ENCODE peak calls at places on chromosomes 16 and 17, in eight cellular contexts. E, X, J, S, T, N, C and V are unnamed samples.

GRCh38 chr16:60684002-60684401 is 1352.2 kb downstream of the CDH8 start:
- DNase-seq in N (peak; percentile 78), E (no peak), T (no peak), X (no peak), C (no peak), J (no peak), S (no peak), V (no peak)

GRCh38 chr16:87701505-87701921 is 64.3 kb downstream of the KLHDC4 start:
- DNase-seq in T (no peak), N (no peak), X (no peak), C (no peak), S (no peak), E (no peak), J (no peak), V (no peak)

GRCh38 chr17:6753006-6753445 is 2.8 kb upstream of the XAF1 start:
- DNase-seq in T (peak; percentile 57), N (no peak), C (no peak), X (peak; percentile 60), E (peak; percentile 66), J (peak; percentile 69), S (peak; percentile 44), V (peak; percentile 11)

GRCh38 chr17:66965801-66966528 is 1.5 kb downstream of the CACNG4 start:
- DNase-seq in E (no peak), N (peak; percentile 21), X (peak; percentile 28), J (no peak), T (peak; percentile 65), C (no peak), S (peak; percentile 29), V (peak; percentile 29)

GRCh38 chr17:56934280-56934679 is 20.4 kb upstream of the TRIM25 start:
- DNase-seq in N (peak; percentile 73), T (no peak), J (no peak), X (no peak), S (no peak), C (no peak), E (peak; percentile 85), V (no peak)

GRCh38 chr16:80611171-80611929 is 70.6 kb downstream of the DYNLRB2 start:
- DNase-seq in N (no peak), E (no peak), T (no peak), S (no peak), C (no peak), J (no peak), X (no peak), V (no peak)

GRCh38 chr16:69927056-69927757 is 23.9 kb upstream of the CLEC18A start:
- DNase-seq in S (no peak), X (no peak), C (no peak), N (no peak), T (no peak), E (no peak), J (peak; percentile 74), V (peak; percentile 32)

GRCh38 chr16:25110392-25110947 is 1.1 kb upstream of the LCMT1 start:
- DNase-seq in C (peak; percentile 42), S (no peak), T (no peak), X (no peak), J (peak; percentile 9), N (no peak), E (no peak), V (no peak)

GRCh38 chr17:45061606-45062205 is 589 bp downstream of the NMT1 start:
- DNase-seq in E (no peak), N (no peak), T (no peak), J (no peak), S (no peak), C (no peak), X (no peak), V (no peak)

GRCh38 chr17:17313350-17313991 is 10.3 kb downstream of the NT5M start:
- DNase-seq in C (peak; percentile 65), N (peak; percentile 68), J (no peak), X (peak; percentile 70), E (peak; percentile 45), T (peak; percentile 50), S (peak; percentile 60), V (peak; percentile 77)

GRCh38 chr16:56298948-56299602 is 107.8 kb downstream of the GNAO1 start:
- DNase-seq in C (no peak), S (no peak), E (no peak), N (no peak), T (peak; percentile 60), J (no peak), X (no peak), V (no peak)

GRCh38 chr17:8337802-8338744 is 1.6 kb upstream of the ODF4 start:
- DNase-seq in N (no peak), S (no peak), J (peak; percentile 19), C (no peak), T (peak; percentile 72), E (no peak), X (no peak), V (no peak)

GRCh38 chr17:76077582-76078110 is 1.3 kb upstream of the ZACN start:
- DNase-seq in S (peak; percentile 19), X (no peak), J (no peak), T (no peak), E (no peak), N (no peak), C (no peak), V (no peak)

GRCh38 chr17:76076100-76076764 is 1.7 kb downstream of the GALR2 start:
- DNase-seq in S (no peak), E (no peak), C (no peak), X (no peak), N (no peak), J (no peak), T (peak; percentile 39), V (no peak)

GRCh38 chr17:76075364-76076099 is 951 bp downstream of the GALR2 start:
- DNase-seq in J (no peak), S (no peak), C (no peak), X (no peak), E (peak; percentile 41), N (no peak), T (peak; percentile 85), V (no peak)

GRCh38 chr17:76078859-76079576 is at the start of gene ZACN:
- DNase-seq in J (no peak), C (no peak), X (no peak), N (no peak), T (no peak), S (no peak), E (no peak), V (no peak)

GRCh38 chr17:76076765-76077581 is 2.0 kb upstream of the ZACN start:
- DNase-seq in C (no peak), T (peak; percentile 54), X (no peak), E (peak; percentile 40), J (no peak), N (no peak), S (no peak), V (no peak)
- TF ChIP-seq EZH2 in C (no peak), T (peak; percentile 95), X (no peak), E (no peak), J (peak; percentile 36), N (no peak), S (no peak), V (peak; percentile 74)

DNA sequence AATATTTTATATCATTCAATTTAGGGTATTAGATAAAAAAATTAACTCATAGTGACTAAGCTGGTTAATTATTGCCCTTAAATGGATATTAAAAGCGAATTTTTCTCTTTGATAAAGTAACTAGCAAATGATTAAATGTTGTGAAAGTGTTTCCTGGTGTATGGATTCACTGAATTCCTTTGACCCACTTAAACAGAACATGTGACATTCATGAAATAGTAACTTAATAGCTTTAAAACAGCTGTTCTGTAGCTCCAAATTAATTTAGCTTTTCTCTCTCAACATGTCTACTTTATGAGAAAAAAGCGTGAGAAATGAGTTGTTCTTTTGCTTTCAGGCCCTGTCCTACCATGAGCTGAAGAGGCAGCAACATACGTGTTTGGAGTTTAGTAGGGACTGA is 36.4 kb upstream of the APPBP2 start:
- DNase-seq in C (no peak), J (no peak), E (no peak), X (no peak), T (no peak), N (no peak), S (no peak), V (no peak)
- H2AFZ ChIP-seq in C (no peak overlapping the region), J (no peak overlapping the region), E (no peak overlapping the region), X (no peak overlapping the region), T (no peak overlapping the region), N (no peak overlapping the region), S (no peak overlapping the region), V (no peak overlapping the region)

GRCh38 chr17:50372708-50373556 is at the start of the genes EME1 and MRPL27:
- DNase-seq in X (peak; percentile 81), T (peak; percentile 87), S (peak; percentile 95), E (peak; percentile 89), C (peak; percentile 94), J (peak; percentile 86), N (peak; percentile 93), V (peak; percentile 91)

GRCh38 chr17:50371526-50371925 is 1.5 kb downstream of the MRPL27 start:
- DNase-seq in E (peak; percentile 55), C (no peak), J (no peak), T (no peak), X (no peak), S (no peak), N (no peak), V (no peak)

GRCh38 chr17:50367401-50367800 is 5.6 kb downstream of the MRPL27 start:
- DNase-seq in E (no peak), N (no peak), X (no peak), S (no peak), C (no peak), J (no peak), T (no peak), V (no peak)

GRCh38 chr17:50372222-50372621 is 762 bp downstream of the MRPL27 start:
- DNase-seq in T (no peak), C (peak; percentile 46), S (no peak), E (no peak), X (no peak), N (no peak), J (no peak), V (no peak)

GRCh38 chr17:50370052-50370451 is 2.9 kb downstream of the MRPL27 start:
- DNase-seq in N (no peak), S (no peak), J (no peak), C (no peak), T (no peak), X (no peak), E (no peak), V (no peak)
- H3K79me2 ChIP-seq in N (peaks cover 33% of the 10 kb centered on the region), S (peaks cover 40% of the 10 kb centered on the region), J (peaks cover 15% of the 10 kb centered on the region), C (peaks cover 40% of the 10 kb centered on the region), T (peaks cover 29% of the 10 kb centered on the region), X (peaks cover 34% of the 10 kb centered on the region), E (peaks cover 48% of the 10 kb centered on the region), V (peaks cover 31% of the 10 kb centered on the region)

GRCh38 chr17:80347536-80347935 is 67.4 kb upstream of the ENDOV start:
- DNase-seq in E (no peak), N (no peak), S (no peak), X (no peak), T (no peak), J (no peak), C (no peak), V (no peak)
- TF ChIP-seq EZH2 in E (no peak), N (no peak), S (no peak), X (no peak), T (no peak), J (no peak), C (no peak), V (no peak)

GRCh38 chr16:11310997-11311561 is 29.9 kb upstream of the PRM1 start:
- DNase-seq in T (no peak), J (no peak), E (no peak), N (peak; percentile 89), C (no peak), S (no peak), X (no peak), V (no peak)
- H2AFZ ChIP-seq in T (no peak overlapping the region), J (no peak overlapping the region), E (no peak overlapping the region), N (no peak overlapping the region), C (peak overlapping the region; percentile 72), S (no peak overlapping the region), X (no peak overlapping the region), V (no peak overlapping the region)

DNA sequence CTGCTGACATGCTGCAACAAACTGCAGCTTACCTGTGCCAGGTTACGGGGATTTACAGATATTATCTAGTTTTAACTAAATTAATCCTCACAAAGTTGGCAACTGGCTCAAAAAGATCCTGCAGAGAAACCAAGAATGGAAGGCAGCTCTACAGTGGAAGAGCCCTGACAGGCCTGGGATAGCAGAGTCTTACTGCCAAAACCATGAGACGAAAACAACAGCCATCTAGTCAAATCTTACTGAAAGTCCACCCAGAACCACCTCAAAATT is 8.1 kb downstream of the USP36 start:
- DNase-seq in X (no peak), S (no peak), N (no peak), J (no peak), E (no peak), T (no peak), C (no peak), V (no peak)
- H3K79me2 ChIP-seq in X (peaks cover 14% of the 10 kb centered on the region), S (peaks cover 64% of the 10 kb centered on the region), N (peaks cover 93% of the 10 kb centered on the region), J (peaks cover 31% of the 10 kb centered on the region), E (peaks cover 78% of the 10 kb centered on the region), T (peaks cover 13% of the 10 kb centered on the region), C (peaks cover 14% of the 10 kb centered on the region), V (peaks cover 61% of the 10 kb centered on the region)